ENCODE peak calls at places on chromosomes 4 and X, in four cellular contexts. R is endothelial cell, N is GM12878, C is A549. I is an unnamed sample.

GRCh38 chr4:23039813-23040212 is 347.1 kb downstream of the GBA3 start:
- DNase-seq in R (no peak), N (no peak), C (no peak), I (no peak)

GRCh38 chr4:119300072-119300387 is 21.9 kb downstream of the FABP2 start:
- DNase-seq in R (peak; percentile 34), N (peak; percentile 13), C (no peak), I (peak; percentile 54)

GRCh38 chrX:131187234-131187633 is 101.9 kb downstream of the IGSF1 start:
- DNase-seq in R (no peak), N (no peak), C (no peak), I (no peak)

GRCh38 chrX:14916017-14916674 is 42.9 kb downstream of the MOSPD2 start:
- DNase-seq in R (no peak), N (no peak), C (no peak), I (no peak)

GRCh38 chr4:3179126-3179706 is 69.7 kb upstream of the MSANTD1 start:
- DNase-seq in R (no peak), N (no peak), C (no peak), I (no peak)

GRCh38 chr4:38856524-38857337 is at the start of gene TLR6:
- DNase-seq in R (peak; percentile 51), N (peak; percentile 91), C (peak; percentile 88), I (no peak)

GRCh38 chr4:8546766-8547107 is 33.5 kb upstream of the GPR78 start:
- DNase-seq in R (no peak), N (no peak), C (no peak), I (no peak)

GRCh38 chr4:7414736-7415510 is 19.8 kb downstream of the PSAPL1 start:
- DNase-seq in R (no peak), N (no peak), C (no peak), I (peak; percentile 18)

GRCh38 chr4:52507774-52508173 is 151.3 kb downstream of the USP46 start:
- DNase-seq in R (no peak), N (no peak), C (no peak), I (no peak)

GRCh38 chr4:4402966-4403365 is 16.1 kb downstream of the NSG1 start:
- DNase-seq in R (no peak), N (no peak), C (no peak), I (no peak)

GRCh38 chr4:128543726-128544125 is 256.1 kb upstream of the PGRMC2 start:
- DNase-seq in R (no peak), N (no peak), C (no peak), I (no peak)

GRCh38 chr4:107719927-107720722 is at the start of gene PAPSS1:
- DNase-seq in R (peak; percentile 95), N (peak; percentile 81), C (peak; percentile 92), I (peak; percentile 99)

GRCh38 chrX:103791826-103792458 is 15.3 kb downstream of the PLP1 start:
- DNase-seq in R (no peak), N (no peak), C (no peak), I (no peak)

GRCh38 chrX:1925053-1925481 is 310.2 kb downstream of the ASMT start:
- DNase-seq in R (peak; percentile 12), N (no peak), C (no peak), I (no peak)

GRCh38 chr4:183449193-183449888 is 4.9 kb downstream of the CDKN2AIP start:
- DNase-seq in R (no peak), N (no peak), C (no peak), I (no peak)

GRCh38 chr4:139665690-139666529 is at the start of gene MGST2:
- DNase-seq in R (peak; percentile 70), N (no peak), C (peak; percentile 66), I (no peak)

GRCh38 chr4:90165883-90166282 is 38.7 kb downstream of the CCSER1 start:
- DNase-seq in R (no peak), N (peak; percentile 25), C (no peak), I (no peak)

GRCh38 chr4:158193171-158193749 is 17.0 kb upstream of the TMEM144 start:
- DNase-seq in R (no peak), N (no peak), C (peak; percentile 28), I (no peak)

GRCh38 chrX:112450810-112451209 is 228.9 kb downstream of the LHFPL1 start:
- DNase-seq in R (no peak), N (no peak), C (no peak), I (no peak)

GRCh38 chrX:1307626-1308340 is 28.8 kb upstream of the IL3RA start:
- DNase-seq in R (no peak), N (no peak), C (no peak), I (no peak)

GRCh38 chrX:626745-627509 is 3.7 kb upstream of the SHOX start:
- DNase-seq in R (no peak), N (no peak), C (peak; percentile 49), I (no peak)

GRCh38 chr4:121156822-121157769 is 7.0 kb downstream of the TNIP3 start:
- DNase-seq in R (peak; percentile 67), N (no peak), C (peak; percentile 47), I (no peak)

GRCh38 chrX:43557792-43558191 is 98.3 kb upstream of the MAOA start:
- DNase-seq in R (peak; percentile 43), N (peak; percentile 23), C (peak; percentile 68), I (no peak)

GRCh38 chr4:175891231-175891630 is 79.2 kb upstream of the GPM6A start:
- DNase-seq in R (no peak), N (no peak), C (no peak), I (no peak)

GRCh38 chrX:51837451-51837850 is 56.0 kb upstream of the MAGED1 start:
- DNase-seq in R (no peak), N (no peak), C (no peak), I (no peak)

GRCh38 chr4:120130786-120131185 is 64.1 kb upstream of the MAD2L1 start:
- DNase-seq in R (no peak), N (no peak), C (no peak), I (no peak)

GRCh38 chr4:78748361-78748760 is 27.8 kb upstream of the BMP2K start:
- DNase-seq in R (no peak), N (no peak), C (no peak), I (no peak)

GRCh38 chr4:78749972-78750727 is 26.0 kb upstream of the BMP2K start:
- DNase-seq in R (no peak), N (peak; percentile 97), C (no peak), I (no peak)

GRCh38 chr4:78747328-78747946 is 28.7 kb upstream of the BMP2K start:
- DNase-seq in R (no peak), N (no peak), C (no peak), I (no peak)

GRCh38 chr4:78753091-78753490 is 23.1 kb upstream of the BMP2K start:
- DNase-seq in R (no peak), N (peak; percentile 71), C (no peak), I (no peak)

GRCh38 chr4:78749258-78749971 is 26.7 kb upstream of the BMP2K start:
- DNase-seq in R (no peak), N (peak; percentile 71), C (no peak), I (no peak)
- TF ChIP-seq CTCF in R (no peak), N (no peak), C (no peak), I (no peak)

GRCh38 chrX:23494741-23495140 is 160.1 kb downstream of the PTCHD1 start:
- DNase-seq in R (no peak), N (no peak), C (no peak), I (no peak)

GRCh38 chrX:23497919-23498318 is 163.3 kb downstream of the PTCHD1 start:
- DNase-seq in R (no peak), N (no peak), C (no peak), I (no peak)

GRCh38 chrX:23493941-23494374 is 159.3 kb downstream of the PTCHD1 start:
- DNase-seq in R (no peak), N (no peak), C (peak; percentile 11), I (no peak)
- TF ChIP-seq CTCF in R (no peak), N (no peak), C (no peak), I (no peak)

DNA sequence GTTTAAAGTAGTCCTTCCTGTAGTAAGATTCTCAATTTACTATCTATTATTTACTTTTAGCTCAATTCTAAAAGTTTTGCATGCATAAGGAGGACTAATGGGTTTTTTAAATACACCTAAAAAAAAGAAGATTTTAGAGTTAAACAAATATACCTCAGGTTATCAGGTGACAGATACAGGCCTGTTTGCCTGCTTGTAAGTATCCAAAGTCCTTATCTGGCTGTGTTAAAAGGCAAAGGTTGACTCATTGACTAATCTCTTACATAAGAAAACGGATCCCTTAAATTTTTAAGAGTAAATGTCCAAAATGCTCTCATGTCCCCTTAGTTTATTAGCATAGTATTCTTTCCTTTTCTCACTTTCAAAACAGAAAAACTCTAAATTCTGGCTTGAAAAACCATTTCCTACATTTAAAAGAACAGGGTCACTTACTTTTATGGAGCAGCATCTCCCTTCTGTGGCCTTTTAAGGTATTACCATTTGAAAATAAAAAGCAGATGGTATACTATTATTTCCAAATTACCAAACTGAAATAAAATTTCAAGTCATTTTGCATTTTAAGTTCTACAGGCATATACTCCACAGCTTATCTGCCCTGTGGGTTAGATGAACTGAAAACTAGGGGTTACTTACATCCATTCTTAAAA is 4.5 kb downstream of the CBR4 start:
- DNase-seq in R (no peak), N (no peak), C (peak; percentile 21), I (no peak)
- TF ChIP-seq CTCF in R (peak; percentile 23), N (peak; percentile 22), C (peak; percentile 41), I (peak; percentile 82)

GRCh38 chrX:134780908-134781307 is 122.6 kb upstream of the PLAC1 start:
- DNase-seq in R (no peak), N (no peak), C (no peak), I (no peak)
- TF ChIP-seq CTCF in R (no peak), N (no peak), C (no peak), I (no peak)

GRCh38 chrX:20477836-20478532 is 211.3 kb upstream of the RPS6KA3 start:
- DNase-seq in R (no peak), N (no peak), C (no peak), I (no peak)
- TF ChIP-seq CTCF in R (no peak), N (no peak), C (no peak), I (no peak)

GRCh38 chr4:101081166-101081565 is 266.2 kb downstream of the PPP3CA start:
- DNase-seq in R (no peak), N (no peak), C (no peak), I (no peak)

GRCh38 chr4:101089168-101089567 is 258.2 kb downstream of the PPP3CA start:
- DNase-seq in R (peak; percentile 30), N (no peak), C (no peak), I (no peak)

GRCh38 chr4:101081695-101082369 is 265.5 kb downstream of the PPP3CA start:
- DNase-seq in R (no peak), N (no peak), C (no peak), I (no peak)

GRCh38 chr4:101086801-101087586 is 260.3 kb downstream of the PPP3CA start:
- DNase-seq in R (peak; percentile 11), N (no peak), C (peak; percentile 22), I (no peak)
- TF ChIP-seq CTCF in R (peak; percentile 21), N (peak; percentile 16), C (no peak), I (peak; percentile 43)

GRCh38 chrX:12383196-12383595 is 244.9 kb downstream of the FRMPD4 start:
- DNase-seq in R (no peak), N (no peak), C (no peak), I (no peak)
- TF ChIP-seq CTCF in R (no peak), N (peak; percentile 45), C (peak; percentile 33), I (peak; percentile 48)